ENCODE peak calls at places on chromosomes 5 and 9, in eight cellular contexts. W is heart left ventricle, X is foreskin fibroblast, L is BE2C, U is cardiac fibroblast, H is fibroblast of lung, V is RWPE1, Q is fibroblast of the aortic adventitia. J is an unnamed sample.

GRCh38 chr5:146091881-146092280 is 13.5 kb downstream of the PLAC8L1 start:
- DNase-seq in V (peak; percentile 45), X (no peak), L (no peak), Q (no peak), U (peak; percentile 14), H (peak; percentile 55), W (no peak), J (peak; percentile 24)

GRCh38 chr5:135355182-135355581 is 43.8 kb downstream of the MACROH2A1 start:
- DNase-seq in H (peak; percentile 28), Q (peak; percentile 32), V (no peak), U (no peak), X (no peak), W (no peak), L (no peak), J (no peak)

GRCh38 chr9:128142061-128142460 is 7.2 kb upstream of the LCN2 start:
- DNase-seq in U (no peak), X (no peak), V (no peak), Q (no peak), H (no peak), W (no peak), L (no peak), J (no peak)

GRCh38 chr9:131545003-131545785 is at the start of gene PRRT1B:
- DNase-seq in L (no peak), V (no peak), W (no peak), H (no peak), X (no peak), U (no peak), Q (no peak), J (no peak)

GRCh38 chr5:180696116-180696515 is 43.7 kb downstream of the OR2Y1 start:
- DNase-seq in V (no peak), U (no peak), H (no peak), L (no peak), W (no peak), X (no peak), Q (no peak), J (no peak)

GRCh38 chr5:122332589-122333555 is 20.8 kb downstream of the SNCAIP start:
- DNase-seq in Q (no peak), V (no peak), X (no peak), H (peak; percentile 46), U (no peak), L (no peak), W (no peak), J (no peak)

GRCh38 chr9:70043285-70043684 is 363 bp upstream of the MAMDC2 start:
- DNase-seq in Q (no peak), V (no peak), H (peak; percentile 43), X (no peak), W (no peak), L (no peak), U (no peak), J (no peak)

GRCh38 chr5:10695055-10695649 is 65.9 kb downstream of the DAP start:
- DNase-seq in V (peak; percentile 82), Q (peak; percentile 74), H (peak; percentile 63), X (peak; percentile 69), U (peak; percentile 78), L (peak; percentile 80), W (peak; percentile 76), J (no peak)

GRCh38 chr5:55932700-55933099 is 62.1 kb downstream of the IL6ST start:
- DNase-seq in U (no peak), L (no peak), X (no peak), W (no peak), H (no peak), Q (no peak), V (no peak), J (no peak)

DNA sequence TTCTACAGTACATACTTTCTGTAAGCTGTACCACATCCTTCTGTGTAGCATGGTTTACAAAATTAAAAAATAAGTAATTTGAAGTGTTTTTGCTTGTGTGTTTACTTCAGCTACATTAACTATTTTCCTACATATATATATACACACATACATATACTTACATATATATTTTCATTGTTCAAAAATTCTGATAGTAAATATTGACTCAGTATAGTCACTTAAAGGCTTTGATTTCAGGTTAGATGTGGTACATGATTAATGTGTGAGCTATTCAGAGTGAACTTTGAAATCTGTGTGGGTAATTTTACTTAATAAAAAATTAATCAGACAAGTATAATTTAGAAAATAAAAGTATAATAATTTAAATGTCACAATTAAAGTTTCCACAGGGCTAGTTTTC is 306.7 kb upstream of the CDH18 start:
- DNase-seq in U (no peak), Q (no peak), W (no peak), X (no peak), L (no peak), H (no peak), V (no peak), J (no peak)
- TF ChIP-seq CTCF in U (no peak), Q (no peak), W (no peak), X (no peak), L (no peak), H (no peak), V (no peak), J (no peak)

GRCh38 chr9:21153688-21154608 is 12.3 kb upstream of the IFNW1 start:
- DNase-seq in X (peak; percentile 10), V (peak; percentile 45), L (no peak), U (peak; percentile 48), Q (peak; percentile 21), W (no peak), H (peak; percentile 22), J (peak; percentile 56)
- TF ChIP-seq CTCF in X (no peak), V (peak; percentile 25), L (peak; percentile 37), U (no peak), Q (no peak), W (no peak), H (no peak), J (peak; percentile 52)

GRCh38 chr9:130040901-130041647 is 1.9 kb downstream of the FNBP1 start:
- DNase-seq in V (no peak), H (no peak), L (no peak), U (no peak), W (no peak), X (no peak), Q (no peak), J (no peak)

GRCh38 chr9:130041648-130042405 is 1.2 kb downstream of the FNBP1 start:
- DNase-seq in U (no peak), X (peak; percentile 23), H (peak; percentile 39), W (no peak), V (peak; percentile 53), Q (peak; percentile 42), L (peak; percentile 38), J (no peak)

GRCh38 chr9:130042406-130042930 is 521 bp downstream of the FNBP1 start:
- DNase-seq in U (no peak), V (peak; percentile 52), X (no peak), W (peak; percentile 34), H (peak; percentile 17), Q (no peak), L (peak; percentile 42), J (no peak)

GRCh38 chr9:130042931-130043653 is at the start of gene FNBP1:
- DNase-seq in X (peak; percentile 71), Q (peak; percentile 76), L (peak; percentile 90), V (peak; percentile 94), U (peak; percentile 81), W (peak; percentile 85), H (peak; percentile 75), J (peak; percentile 65)

GRCh38 chr9:130039504-130040147 is 3.4 kb downstream of the FNBP1 start:
- DNase-seq in H (peak; percentile 18), V (no peak), W (no peak), L (peak; percentile 54), Q (peak; percentile 23), U (no peak), X (no peak), J (no peak)
- TF ChIP-seq CTCF in H (no peak), V (no peak), W (no peak), L (peak; percentile 53), Q (peak; percentile 6), U (no peak), X (no peak), J (peak; percentile 4)

GRCh38 chr9:121684381-121685145 is 33.1 kb downstream of the DAB2IP start:
- DNase-seq in W (peak; percentile 50), Q (peak; percentile 35), H (no peak), U (peak; percentile 43), L (peak; percentile 72), V (no peak), X (no peak), J (no peak)
- TF ChIP-seq CTCF in W (peak; percentile 40), Q (peak; percentile 70), H (peak; percentile 57), U (peak; percentile 79), L (peak; percentile 68), V (no peak), X (peak; percentile 68), J (peak; percentile 63)

GRCh38 chr9:101739311-101739710 is 864 bp upstream of the GRIN3A start:
- DNase-seq in U (no peak), L (no peak), X (no peak), Q (no peak), V (no peak), H (no peak), W (no peak), J (no peak)

GRCh38 chr9:101736723-101737122 is 1.7 kb downstream of the GRIN3A start:
- DNase-seq in L (no peak), Q (no peak), X (no peak), H (no peak), U (peak; percentile 27), V (peak; percentile 36), W (no peak), J (no peak)

GRCh38 chr9:101737705-101738565 is 512 bp downstream of the GRIN3A start:
- DNase-seq in U (peak; percentile 1), W (no peak), X (no peak), Q (no peak), L (peak; percentile 32), V (peak; percentile 9), H (no peak), J (no peak)

GRCh38 chr9:101737165-101737704 is 1.2 kb downstream of the GRIN3A start:
- DNase-seq in Q (no peak), H (no peak), X (no peak), W (no peak), V (no peak), U (no peak), L (no peak), J (no peak)

GRCh38 chr9:101738566-101739183 is at the start of gene GRIN3A:
- DNase-seq in Q (no peak), W (peak; percentile 40), V (peak; percentile 33), U (peak; percentile 7), L (peak; percentile 33), H (no peak), X (no peak), J (no peak)
- TF ChIP-seq CTCF in Q (no peak), W (peak; percentile 7), V (peak; percentile 70), U (no peak), L (peak; percentile 12), H (no peak), X (no peak), J (peak; percentile 17)

DNA sequence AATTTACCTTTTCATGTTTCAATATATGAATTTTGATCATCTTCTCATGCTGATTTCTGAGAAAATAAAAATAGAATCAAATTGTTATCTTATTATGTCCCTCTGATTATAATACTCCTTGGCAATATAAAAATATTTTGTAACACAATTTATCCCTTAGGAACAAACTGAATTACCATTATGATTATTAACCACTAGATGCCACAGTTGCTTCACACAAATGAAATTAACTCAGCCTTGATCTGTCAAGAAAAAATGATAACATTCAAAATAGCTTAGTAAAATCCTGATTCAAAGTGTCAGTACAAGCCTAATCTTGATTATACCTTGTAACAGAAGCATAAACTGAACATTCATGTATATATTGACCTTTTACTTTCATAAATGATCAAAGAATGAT is 4.8 kb upstream of the CHSY3 start:
- DNase-seq in U (peak; percentile 68), W (no peak), H (peak; percentile 23), V (no peak), L (no peak), X (no peak), Q (peak; percentile 55), J (peak; percentile 21)
- TF ChIP-seq CTCF in U (peak; percentile 22), W (no peak), H (no peak), V (peak; percentile 71), L (peak; percentile 18), X (peak; percentile 24), Q (peak; percentile 19), J (peak; percentile 63)

GRCh38 chr5:133421394-133421793 is 190.9 kb downstream of the FSTL4 start:
- DNase-seq in W (no peak), X (no peak), U (peak; percentile 14), V (no peak), Q (peak; percentile 4), H (peak; percentile 17), L (peak; percentile 64), J (no peak)
- TF ChIP-seq CTCF in W (peak; percentile 7), X (peak; percentile 22), U (peak; percentile 14), V (no peak), Q (peak; percentile 10), H (no peak), L (peak; percentile 72), J (peak; percentile 40)